ENCODE peak calls at places on chromosomes 12 and 14, in five cellular contexts. One of them, this sample, is unnamed.

GRCh38 chr12:88842314-88842713 is 262.0 kb upstream of the KITLG start:
- DNase-seq in MM.1S: no peak
- DNase-seq in fibroblast of lung: no peak
- DNase-seq in PC-3: no peak
- DNase-seq in H9: no peak
- DNase-seq in this sample: no peak

GRCh38 chr12:104566244-104566993 is 109.7 kb downstream of the CHST11 start:
- DNase-seq in H9: no peak
- DNase-seq in MM.1S: no peak
- DNase-seq in fibroblast of lung: no peak
- DNase-seq in PC-3: no peak
- DNase-seq in this sample: no peak

GRCh38 chr12:89695100-89695499 is 13.5 kb downstream of the ATP2B1 start:
- DNase-seq in PC-3: no peak
- DNase-seq in H9: no peak
- DNase-seq in MM.1S: no peak
- DNase-seq in fibroblast of lung: peak; percentile 72
- DNase-seq in this sample: no peak

GRCh38 chr14:34911209-34912150 is 36.3 kb upstream of the BAZ1A start:
- DNase-seq in PC-3: peak; percentile 54
- DNase-seq in H9: no peak
- DNase-seq in MM.1S: no peak
- DNase-seq in fibroblast of lung: peak; percentile 83
- DNase-seq in this sample: no peak

GRCh38 chr12:26648584-26648983 is 184.4 kb downstream of the ITPR2 start:
- DNase-seq in fibroblast of lung: peak; percentile 95
- DNase-seq in PC-3: peak; percentile 82
- DNase-seq in H9: no peak
- DNase-seq in MM.1S: no peak
- DNase-seq in this sample: no peak

GRCh38 chr12:13503094-13503835 is 306.7 kb downstream of the EMP1 start:
- DNase-seq in fibroblast of lung: peak; percentile 12
- DNase-seq in PC-3: no peak
- DNase-seq in H9: no peak
- DNase-seq in MM.1S: no peak
- DNase-seq in this sample: no peak

GRCh38 chr12:17802657-17803641 is 287.0 kb downstream of the RERGL start:
- DNase-seq in fibroblast of lung: no peak
- DNase-seq in H9: peak; percentile 44
- DNase-seq in PC-3: peak; percentile 26
- DNase-seq in MM.1S: no peak
- DNase-seq in this sample: no peak

GRCh38 chr12:3320881-3321509 is 170.0 kb upstream of the PRMT8 start:
- DNase-seq in MM.1S: no peak
- DNase-seq in H9: no peak
- DNase-seq in PC-3: no peak
- DNase-seq in fibroblast of lung: no peak
- DNase-seq in this sample: no peak

GRCh38 chr14:86639146-86639545 is 1109.2 kb downstream of the FLRT2 start:
- DNase-seq in H9: no peak
- DNase-seq in MM.1S: no peak
- DNase-seq in fibroblast of lung: no peak
- DNase-seq in PC-3: no peak
- DNase-seq in this sample: no peak

GRCh38 chr12:72077111-72077820 is 138.6 kb downstream of the TPH2 start:
- DNase-seq in MM.1S: no peak
- DNase-seq in H9: no peak
- DNase-seq in PC-3: peak; percentile 47
- DNase-seq in fibroblast of lung: no peak
- DNase-seq in this sample: no peak

GRCh38 chr12:20000229-20000869 is 368.0 kb upstream of the PDE3A start:
- DNase-seq in PC-3: no peak
- DNase-seq in fibroblast of lung: no peak
- DNase-seq in MM.1S: no peak
- DNase-seq in H9: no peak
- DNase-seq in this sample: no peak

GRCh38 chr12:68884251-68884650 is 48.7 kb downstream of the CPM start:
- DNase-seq in PC-3: no peak
- DNase-seq in MM.1S: no peak
- DNase-seq in fibroblast of lung: no peak
- DNase-seq in H9: no peak
- DNase-seq in this sample: no peak

GRCh38 chr14:102690509-102691286 is 86.6 kb upstream of the TRAF3 start:
- DNase-seq in MM.1S: no peak
- DNase-seq in H9: no peak
- DNase-seq in fibroblast of lung: no peak
- DNase-seq in PC-3: peak; percentile 19
- DNase-seq in this sample: no peak

GRCh38 chr12:23083267-23083666 is 458.3 kb downstream of the ETNK1 start:
- DNase-seq in PC-3: peak; percentile 16
- DNase-seq in fibroblast of lung: peak; percentile 98
- DNase-seq in H9: no peak
- DNase-seq in MM.1S: no peak
- DNase-seq in this sample: no peak

GRCh38 chr14:81042431-81042830 is 87.0 kb downstream of the TSHR start:
- DNase-seq in fibroblast of lung: no peak
- DNase-seq in H9: no peak
- DNase-seq in MM.1S: no peak
- DNase-seq in PC-3: no peak
- DNase-seq in this sample: no peak

GRCh38 chr12:130137141-130138018 is 24.9 kb upstream of the FZD10 start:
- DNase-seq in PC-3: no peak
- DNase-seq in H9: peak; percentile 68
- DNase-seq in MM.1S: no peak
- DNase-seq in fibroblast of lung: no peak
- DNase-seq in this sample: peak; percentile 36

GRCh38 chr14:80364274-80364673 is 153.0 kb upstream of the DIO2 start:
- DNase-seq in H9: no peak
- DNase-seq in PC-3: peak; percentile 53
- DNase-seq in MM.1S: no peak
- DNase-seq in fibroblast of lung: peak; percentile 32
- DNase-seq in this sample: peak; percentile 43

GRCh38 chr12:2281446-2281845 is 228.7 kb downstream of the CACNA1C start:
- DNase-seq in H9: no peak
- DNase-seq in PC-3: no peak
- DNase-seq in MM.1S: no peak
- DNase-seq in fibroblast of lung: no peak
- DNase-seq in this sample: no peak

GRCh38 chr12:103672401-103673119 is 85.5 kb downstream of the STAB2 start:
- DNase-seq in fibroblast of lung: peak; percentile 76
- DNase-seq in H9: no peak
- DNase-seq in MM.1S: no peak
- DNase-seq in PC-3: peak; percentile 6
- DNase-seq in this sample: no peak

GRCh38 chr14:33210304-33210703 is 271.6 kb downstream of the NPAS3 start:
- DNase-seq in H9: no peak
- DNase-seq in PC-3: peak; percentile 42
- DNase-seq in fibroblast of lung: peak; percentile 42
- DNase-seq in MM.1S: peak; percentile 7
- DNase-seq in this sample: peak; percentile 58

GRCh38 chr14:58677996-58678395 is 40.2 kb downstream of the DACT1 start:
- DNase-seq in fibroblast of lung: no peak
- DNase-seq in MM.1S: no peak
- DNase-seq in PC-3: no peak
- DNase-seq in H9: no peak
- DNase-seq in this sample: no peak

GRCh38 chr12:56487448-56488040 is 417 bp downstream of the GLS2 start:
- DNase-seq in H9: peak; percentile 80
- DNase-seq in PC-3: peak; percentile 41
- DNase-seq in fibroblast of lung: peak; percentile 6
- DNase-seq in MM.1S: peak; percentile 39
- DNase-seq in this sample: peak; percentile 66

GRCh38 chr12:75208851-75209781 is 523 bp downstream of the KCNC2 start:
- DNase-seq in MM.1S: no peak
- DNase-seq in fibroblast of lung: peak; percentile 51
- DNase-seq in H9: peak; percentile 85
- DNase-seq in PC-3: no peak
- DNase-seq in this sample: peak; percentile 85

GRCh38 chr12:51972849-51973273 is 21.4 kb downstream of the ACVR1B start:
- DNase-seq in PC-3: no peak
- DNase-seq in MM.1S: no peak
- DNase-seq in H9: no peak
- DNase-seq in fibroblast of lung: peak; percentile 92
- DNase-seq in this sample: no peak

GRCh38 chr12:51974646-51975045 is 23.1 kb downstream of the ACVR1B start:
- DNase-seq in PC-3: no peak
- DNase-seq in fibroblast of lung: no peak
- DNase-seq in H9: no peak
- DNase-seq in MM.1S: no peak
- DNase-seq in this sample: no peak

GRCh38 chr12:51972424-51972812 is 20.9 kb downstream of the ACVR1B start:
- DNase-seq in H9: no peak
- DNase-seq in MM.1S: no peak
- DNase-seq in PC-3: no peak
- DNase-seq in fibroblast of lung: no peak
- DNase-seq in this sample: no peak

GRCh38 chr12:51975196-51975595 is 23.7 kb downstream of the ACVR1B start:
- DNase-seq in MM.1S: no peak
- DNase-seq in fibroblast of lung: no peak
- DNase-seq in H9: no peak
- DNase-seq in PC-3: no peak
- DNase-seq in this sample: no peak

GRCh38 chr12:51973560-51973959 is 22.1 kb downstream of the ACVR1B start:
- DNase-seq in PC-3: no peak
- DNase-seq in H9: no peak
- DNase-seq in fibroblast of lung: no peak
- DNase-seq in MM.1S: no peak
- DNase-seq in this sample: no peak
- H3K9ac ChIP-seq in PC-3: no peak overlapping the region
- H3K9ac ChIP-seq in H9: no peak overlapping the region
- H3K9ac ChIP-seq in fibroblast of lung: no peak overlapping the region
- H3K9ac ChIP-seq in MM.1S: no peak overlapping the region
- H3K9ac ChIP-seq in this sample: no peak overlapping the region

GRCh38 chr14:41783403-41783802 is 176.7 kb downstream of the LRFN5 start:
- DNase-seq in fibroblast of lung: no peak
- DNase-seq in PC-3: no peak
- DNase-seq in MM.1S: no peak
- DNase-seq in H9: no peak
- DNase-seq in this sample: no peak
- H3K9ac ChIP-seq in fibroblast of lung: no peak overlapping the region
- H3K9ac ChIP-seq in PC-3: no peak overlapping the region
- H3K9ac ChIP-seq in MM.1S: no peak overlapping the region
- H3K9ac ChIP-seq in H9: no peak overlapping the region
- H3K9ac ChIP-seq in this sample: no peak overlapping the region

DNA sequence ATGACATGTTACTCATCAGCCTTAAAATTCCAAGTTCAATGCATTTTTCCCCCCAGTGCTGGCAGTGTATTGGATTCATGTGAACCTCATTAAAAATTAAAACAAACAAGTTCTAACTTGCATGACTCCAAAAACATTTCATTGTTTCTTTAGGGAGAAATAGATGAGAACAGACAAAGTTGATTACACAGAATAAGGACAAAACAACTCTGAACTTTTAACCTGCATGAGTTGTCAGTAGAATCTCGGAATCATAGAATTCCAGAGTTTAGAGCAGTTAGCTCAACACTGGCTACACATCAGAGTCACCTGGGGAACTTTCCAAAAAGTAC is 127.5 kb downstream of the TMX1 start:
- DNase-seq in MM.1S: no peak
- DNase-seq in H9: no peak
- DNase-seq in fibroblast of lung: peak; percentile 54
- DNase-seq in PC-3: no peak
- DNase-seq in this sample: no peak
- H3K9ac ChIP-seq in MM.1S: no peak overlapping the region
- H3K9ac ChIP-seq in H9: no peak overlapping the region
- H3K9ac ChIP-seq in fibroblast of lung: no peak overlapping the region
- H3K9ac ChIP-seq in PC-3: no peak overlapping the region
- H3K9ac ChIP-seq in this sample: no peak overlapping the region

DNA sequence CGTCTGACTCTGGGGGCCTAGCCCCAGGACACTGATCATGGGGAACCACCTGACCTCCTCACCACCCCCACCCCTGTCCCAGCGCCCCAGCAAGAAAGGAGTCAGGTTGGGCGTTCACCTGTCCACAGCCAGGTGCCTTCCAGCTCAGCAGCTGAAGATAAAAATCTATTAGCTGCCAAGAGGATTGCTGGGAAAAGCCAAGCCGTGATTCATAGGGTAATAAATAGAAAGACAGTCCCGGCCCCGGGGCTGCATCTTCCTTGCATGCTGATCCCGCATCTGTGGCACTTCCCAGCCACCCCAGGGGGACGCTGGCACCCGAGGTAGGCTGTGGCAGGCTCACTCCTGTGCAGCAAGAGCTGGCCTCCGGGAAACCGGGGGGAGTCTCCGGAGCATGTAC is 70.2 kb upstream of the NCOR2 start:
- DNase-seq in PC-3: peak; percentile 86
- DNase-seq in fibroblast of lung: no peak
- DNase-seq in MM.1S: no peak
- DNase-seq in H9: no peak
- DNase-seq in this sample: no peak
- H3K9ac ChIP-seq in PC-3: no peak overlapping the region
- H3K9ac ChIP-seq in fibroblast of lung: no peak overlapping the region
- H3K9ac ChIP-seq in MM.1S: no peak overlapping the region
- H3K9ac ChIP-seq in H9: no peak overlapping the region
- H3K9ac ChIP-seq in this sample: no peak overlapping the region

DNA sequence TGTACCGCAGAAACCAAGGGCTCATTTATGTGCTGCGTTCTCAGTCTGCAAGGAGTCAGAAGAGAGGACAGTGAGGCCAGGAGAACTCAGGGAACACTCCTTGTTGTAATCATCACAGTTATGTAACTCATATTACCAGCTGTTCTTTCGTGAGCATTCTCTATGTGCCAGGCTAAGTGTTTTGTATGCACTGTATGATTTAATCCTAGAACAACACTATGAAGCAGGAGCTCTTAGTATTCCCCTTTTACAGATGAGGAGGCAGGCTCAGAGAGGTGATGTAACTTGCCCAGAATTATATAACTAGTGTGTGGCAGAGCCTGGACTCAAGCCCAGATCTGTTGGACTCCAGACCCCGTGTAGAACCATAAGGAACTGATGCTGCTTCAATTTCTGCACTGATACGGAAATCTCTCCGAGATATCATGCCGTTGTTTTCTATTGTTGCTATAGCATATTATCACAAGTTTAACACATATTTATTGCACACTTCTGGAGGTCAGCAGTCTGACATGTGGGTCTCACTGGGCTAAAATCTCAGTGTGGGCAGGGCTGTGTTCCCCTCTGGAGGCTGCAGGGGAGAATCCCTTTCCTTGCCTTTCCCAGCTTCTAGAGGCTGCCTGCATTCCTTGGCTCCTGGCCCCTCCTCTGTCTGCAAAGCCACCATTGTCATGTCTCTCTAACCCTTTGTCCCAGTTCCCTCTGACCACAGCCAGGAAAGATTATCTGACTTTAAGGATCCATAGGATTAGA is 16.3 kb upstream of the CD9 start:
- DNase-seq in PC-3: no peak
- DNase-seq in H9: no peak
- DNase-seq in MM.1S: no peak
- DNase-seq in fibroblast of lung: peak; percentile 76
- DNase-seq in this sample: no peak
- H3K9ac ChIP-seq in PC-3: no peak overlapping the region
- H3K9ac ChIP-seq in H9: no peak overlapping the region
- H3K9ac ChIP-seq in MM.1S: no peak overlapping the region
- H3K9ac ChIP-seq in fibroblast of lung: no peak overlapping the region
- H3K9ac ChIP-seq in this sample: no peak overlapping the region